ENCODE peak calls at places on chromosomes 3 and 15, in eight cellular contexts. T is psoas muscle; O is fibroblast of lung; V is HepG2; R is sigmoid colon; U is CD8-positive, alpha-beta T cell; J is hepatocyte; X is pancreas. Y is an unnamed sample. For H3K36me3, the result is how much of the 10 kb centered on the place peaks cover.

GRCh38 chr3:107981471-107982111 is 109.2 kb downstream of the CD47 start:
- DNase-seq in T (peak), O (no peak), V (no peak), R (no peak), U (no peak), J (peak), X (peak), Y (no peak)

GRCh38 chr3:20798666-20799065 is 612.7 kb upstream of the SGO1 start:
- DNase-seq in T (no peak), O (no peak), V (no peak), R (no peak), U (no peak), J (no peak), X (no peak), Y (no peak)

GRCh38 chr3:101970212-101970611 is 120.9 kb downstream of the NFKBIZ start:
- DNase-seq in T (no peak), O (no peak), V (no peak), R (no peak), U (no peak), J (no peak), X (no peak), Y (no peak)

GRCh38 chr3:152270944-152271343 is 2.2 kb downstream of the MBNL1 start:
- DNase-seq in T (no peak), O (no peak), V (no peak), R (no peak), U (no peak), J (no peak), X (no peak), Y (no peak)

GRCh38 chr15:80159811-80160569 is 7.2 kb downstream of the FAH start:
- DNase-seq in T (no peak), O (peak), V (no peak), R (no peak), U (no peak), J (no peak), X (no peak), Y (no peak)

GRCh38 chr3:71006810-71007785 is 576.4 kb downstream of the FOXP1 start:
- DNase-seq in T (no peak), O (peak), V (peak), R (no peak), U (no peak), J (peak), X (peak), Y (peak)

GRCh38 chr3:141482250-141482937 is 4.4 kb upstream of the RASA2 start:
- DNase-seq in T (no peak), O (peak), V (peak), R (no peak), U (no peak), J (no peak), X (no peak), Y (peak)

GRCh38 chr3:66666362-66666761 is 165.5 kb upstream of the LRIG1 start:
- DNase-seq in T (no peak), O (no peak), V (no peak), R (no peak), U (no peak), J (no peak), X (no peak), Y (no peak)

GRCh38 chr15:45372032-45372995 is 6.0 kb downstream of the GATM start:
- DNase-seq in T (no peak), O (no peak), V (no peak), R (no peak), U (no peak), J (no peak), X (no peak), Y (no peak)

GRCh38 chr3:57068437-57069089 is 8.1 kb downstream of the SPATA12 start:
- DNase-seq in T (peak), O (peak), V (no peak), R (peak), U (no peak), J (peak), X (peak), Y (no peak)

GRCh38 chr15:40906947-40907802 is 12.9 kb downstream of the VPS18 start:
- DNase-seq in T (no peak), O (no peak), V (no peak), R (no peak), U (peak), J (peak), X (peak), Y (no peak)

GRCh38 chr15:89836255-89837133 is 21.8 kb upstream of the ANPEP start:
- DNase-seq in T (no peak), O (peak), V (no peak), R (no peak), U (no peak), J (peak), X (no peak), Y (peak)

GRCh38 chr3:3110299-3110630 is at the start of gene IL5RA:
- DNase-seq in T (no peak), O (peak), V (no peak), R (no peak), U (no peak), J (peak), X (no peak), Y (peak)

GRCh38 chr3:101861978-101862421 is 12.7 kb downstream of the NFKBIZ start:
- DNase-seq in T (no peak), O (no peak), V (no peak), R (no peak), U (no peak), J (no peak), X (no peak), Y (no peak)

GRCh38 chr3:108462899-108463298 is 47.5 kb downstream of the MYH15 start:
- DNase-seq in T (no peak), O (peak), V (no peak), R (no peak), U (no peak), J (no peak), X (no peak), Y (no peak)

GRCh38 chr15:73936588-73937312 is 10.5 kb downstream of the LOXL1 start:
- DNase-seq in T (peak), O (no peak), V (no peak), R (no peak), U (no peak), J (no peak), X (no peak), Y (no peak)

GRCh38 chr3:141191097-141191749 is 40.4 kb upstream of the PXYLP1 start:
- DNase-seq in T (no peak), O (peak), V (no peak), R (no peak), U (no peak), J (no peak), X (no peak), Y (no peak)

GRCh38 chr3:20056727-20057611 is 16.7 kb downstream of the KAT2B start:
- DNase-seq in T (no peak), O (peak), V (no peak), R (no peak), U (no peak), J (peak), X (no peak), Y (no peak)

GRCh38 chr15:48823237-48823636 is 12.4 kb upstream of the CEP152 start:
- DNase-seq in T (no peak), O (no peak), V (no peak), R (no peak), U (no peak), J (no peak), X (no peak), Y (peak)

GRCh38 chr15:60155661-60156060 is 151.6 kb downstream of the FOXB1 start:
- DNase-seq in T (no peak), O (peak), V (no peak), R (no peak), U (no peak), J (no peak), X (no peak), Y (no peak)

GRCh38 chr3:23981136-23981535 is 36.0 kb downstream of the NR1D2 start:
- DNase-seq in T (peak), O (no peak), V (no peak), R (peak), U (no peak), J (no peak), X (no peak), Y (no peak)

GRCh38 chr15:98150531-98150930 is 190.0 kb downstream of the ARRDC4 start:
- DNase-seq in T (no peak), O (no peak), V (no peak), R (no peak), U (no peak), J (no peak), X (no peak), Y (no peak)

GRCh38 chr3:32340039-32340438 is 51.6 kb upstream of the CMTM7 start:
- DNase-seq in T (no peak), O (peak), V (peak), R (no peak), U (peak), J (peak), X (peak), Y (peak)

GRCh38 chr3:45123841-45124269 is 22.3 kb downstream of the CDCP1 start:
- DNase-seq in T (no peak), O (peak), V (no peak), R (no peak), U (no peak), J (peak), X (no peak), Y (peak)

GRCh38 chr3:71080517-71081083 is 502.9 kb downstream of the FOXP1 start:
- DNase-seq in T (no peak), O (no peak), V (no peak), R (no peak), U (no peak), J (no peak), X (no peak), Y (no peak)

GRCh38 chr15:44370830-44371229 is 56.6 kb upstream of the CTDSPL2 start:
- DNase-seq in T (no peak), O (no peak), V (no peak), R (no peak), U (no peak), J (no peak), X (no peak), Y (peak)

GRCh38 chr15:88930579-88930978 is 17.4 kb upstream of the MFGE8 start:
- DNase-seq in T (no peak), O (no peak), V (no peak), R (no peak), U (no peak), J (no peak), X (no peak), Y (no peak)

DNA sequence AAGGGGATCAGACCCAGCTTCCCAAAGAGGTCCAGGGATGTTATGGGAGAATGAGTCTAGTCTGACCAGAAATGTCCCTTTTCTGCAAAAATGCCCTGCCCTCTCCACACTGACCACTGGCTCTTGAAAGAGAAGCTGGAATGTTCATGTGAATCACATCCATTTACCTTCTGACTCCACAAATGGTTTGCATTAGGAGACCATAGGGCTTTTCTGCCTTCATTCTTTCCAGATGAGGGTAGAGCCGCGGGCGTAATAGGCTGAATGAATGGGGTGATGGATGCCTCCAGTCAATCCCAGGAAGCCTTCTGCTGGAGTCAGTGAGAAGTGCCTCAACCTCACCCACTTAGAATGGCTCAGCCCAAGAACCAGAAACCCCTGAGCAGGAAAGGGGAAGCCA is 47.2 kb upstream of the IREB2 start:
- DNase-seq in T (no peak), O (no peak), V (no peak), R (no peak), U (no peak), J (no peak), X (no peak), Y (no peak)
- H3K36me3 ChIP-seq in T (under half), O (under half), V (under half), R (under half), U (under half), J (under half), X (under half), Y (under half)

GRCh38 chr3:10300087-10300486 is 7.3 kb upstream of the GHRL start:
- DNase-seq in T (no peak), O (no peak), V (no peak), R (no peak), U (no peak), J (no peak), X (no peak), Y (no peak)
- H3K36me3 ChIP-seq in T (under half), O (under half), V (under half), R (under half), U (under half), J (under half), X (half or more), Y (under half)

DNA sequence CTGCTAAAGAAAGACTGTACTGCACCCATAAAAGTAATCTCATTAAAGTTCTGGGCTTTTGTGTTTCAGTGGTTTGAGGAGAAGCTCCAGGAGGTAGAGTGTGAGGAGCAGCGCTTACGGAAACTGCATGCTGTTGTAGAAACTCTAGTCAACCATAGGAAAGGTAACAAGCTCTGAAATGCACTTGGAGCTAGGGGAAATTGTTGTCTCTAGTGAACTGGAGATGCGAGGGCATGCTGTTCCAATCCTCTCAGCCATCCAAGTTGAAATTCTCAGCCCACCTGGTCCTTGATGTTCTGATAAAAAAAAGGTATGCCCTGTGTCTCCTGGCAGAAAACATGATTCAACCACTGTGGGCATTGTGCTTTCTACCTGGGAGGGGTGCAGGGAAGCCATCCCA is 21.4 kb upstream of the SNX22 start:
- DNase-seq in T (no peak), O (no peak), V (no peak), R (no peak), U (no peak), J (no peak), X (no peak), Y (no peak)
- H3K36me3 ChIP-seq in T (under half), O (under half), V (under half), R (half or more), U (half or more), J (under half), X (half or more), Y (under half)

DNA sequence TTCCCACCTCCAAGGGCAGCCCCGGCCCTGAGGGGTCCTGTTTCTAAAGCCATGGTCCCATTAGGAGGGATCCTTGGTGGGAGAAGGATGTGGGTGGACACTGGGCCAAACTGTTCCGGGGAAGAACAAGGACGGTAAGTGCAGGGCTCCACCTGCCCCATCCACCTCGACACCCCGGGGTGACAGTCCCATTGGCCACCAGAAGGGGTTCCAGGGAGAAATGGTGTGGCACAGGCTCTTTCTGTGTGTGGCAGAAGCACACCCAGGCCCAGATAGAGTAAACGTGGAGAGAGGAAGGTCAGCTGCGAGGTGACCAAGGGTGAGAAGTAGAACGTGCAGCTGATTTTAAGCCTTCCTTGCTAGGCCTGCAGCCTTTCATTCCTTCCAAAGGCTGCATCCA is 12.0 kb downstream of the TKT start:
- DNase-seq in T (no peak), O (no peak), V (no peak), R (no peak), U (no peak), J (no peak), X (no peak), Y (no peak)
- H3K36me3 ChIP-seq in T (under half), O (under half), V (under half), R (under half), U (under half), J (under half), X (under half), Y (under half)

DNA sequence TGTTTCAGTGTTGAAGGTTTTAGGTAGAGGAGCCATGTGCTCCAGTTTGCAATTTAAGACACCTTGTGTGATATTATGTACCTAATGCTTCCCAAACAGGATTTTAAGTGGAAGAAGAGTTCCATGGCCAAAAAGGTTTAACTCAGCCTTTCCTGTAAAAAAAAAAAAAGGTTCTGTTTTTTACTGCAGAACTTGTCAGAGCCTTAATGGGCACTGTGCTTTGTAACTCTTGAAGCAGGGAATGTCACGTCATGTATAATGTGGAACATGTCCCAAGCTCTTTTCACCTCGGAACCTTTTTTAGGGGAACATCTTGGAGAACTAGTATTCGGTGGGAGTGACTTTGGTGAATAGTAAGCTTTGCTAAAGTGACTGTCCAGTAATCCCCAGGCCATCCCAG is 31.6 kb downstream of the PSMD6 start:
- DNase-seq in T (no peak), O (no peak), V (no peak), R (no peak), U (no peak), J (no peak), X (no peak), Y (no peak)
- H3K36me3 ChIP-seq in T (under half), O (under half), V (under half), R (under half), U (half or more), J (under half), X (half or more), Y (under half)

GRCh38 chr3:127026036-127026435 is 43.1 kb downstream of the PLXNA1 start:
- DNase-seq in T (no peak), O (no peak), V (no peak), R (no peak), U (no peak), J (no peak), X (no peak), Y (no peak)
- H3K36me3 ChIP-seq in T (under half), O (under half), V (under half), R (under half), U (under half), J (under half), X (under half), Y (under half)